ENCODE peak calls at places on chromosomes 12 and 14, in eight cellular contexts. P, S, R, C, N, Q, Y and I are unnamed samples.

GRCh38 chr14:65258391-65258790 is 154.1 kb upstream of the FUT8 start:
- DNase-seq in P (no peak), S (no peak), R (no peak), C (no peak), N (no peak), Q (peak; percentile 77), Y (no peak), I (no peak)

GRCh38 chr14:23487216-23487615 is 17.7 kb downstream of the NGDN start:
- DNase-seq in P (no peak), S (no peak), R (no peak), C (no peak), N (no peak), Q (no peak), Y (no peak), I (no peak)

GRCh38 chr14:92490239-92490959 is 23.2 kb upstream of the RIN3 start:
- DNase-seq in P (no peak), S (no peak), R (no peak), C (no peak), N (no peak), Q (no peak), Y (no peak), I (no peak)

GRCh38 chr12:19058235-19059021 is 71.1 kb upstream of the PLEKHA5 start:
- DNase-seq in P (no peak), S (no peak), R (no peak), C (no peak), N (no peak), Q (no peak), Y (no peak), I (no peak)

GRCh38 chr12:63319386-63319785 is 168.4 kb upstream of the AVPR1A start:
- DNase-seq in P (no peak), S (no peak), R (no peak), C (no peak), N (no peak), Q (peak; percentile 39), Y (no peak), I (no peak)

GRCh38 chr12:82757059-82757458 is 70.4 kb downstream of the TMTC2 start:
- DNase-seq in P (no peak), S (peak; percentile 80), R (no peak), C (no peak), N (no peak), Q (no peak), Y (no peak), I (no peak)

GRCh38 chr12:30969606-30970395 is 43.3 kb downstream of the TSPAN11 start:
- DNase-seq in P (no peak), S (no peak), R (no peak), C (no peak), N (no peak), Q (no peak), Y (no peak), I (no peak)

GRCh38 chr14:93788557-93789365 is 476 bp upstream of the PRIMA1 start:
- DNase-seq in P (no peak), S (no peak), R (peak; percentile 80), C (peak; percentile 40), N (no peak), Q (no peak), Y (no peak), I (no peak)

GRCh38 chr12:49503674-49504180 is 35.1 kb upstream of the KCNH3 start:
- DNase-seq in P (no peak), S (peak; percentile 36), R (no peak), C (no peak), N (no peak), Q (peak; percentile 98), Y (no peak), I (no peak)

GRCh38 chr12:120463712-120464111 is 5.8 kb downstream of the SRSF9 start:
- DNase-seq in P (no peak), S (no peak), R (no peak), C (no peak), N (no peak), Q (no peak), Y (no peak), I (no peak)

GRCh38 chr14:56587701-56588100 is 8.1 kb downstream of the TMEM260 start:
- DNase-seq in P (no peak), S (no peak), R (no peak), C (no peak), N (no peak), Q (no peak), Y (no peak), I (no peak)